ENCODE peak calls at places on chromosomes 4 and X, in seven cellular contexts. I is natural killer cell, N is cardiac fibroblast, G is heart right ventricle, M is lower lobe of right lung, L is endothelial cell of umbilical vein, S is GM20000. V is an unnamed sample.

GRCh38 chrX:51148848-51149247 is 183.8 kb upstream of the NUDT10 start:
- DNase-seq in M (no peak), I (no peak), G (no peak), L (no peak), S (no peak), N (peak; percentile 1), V (no peak)

GRCh38 chr4:153785830-153786721 is 2.8 kb downstream of the SFRP2 start:
- DNase-seq in L (peak; percentile 20), N (peak; percentile 64), G (no peak), M (no peak), S (no peak), I (no peak), V (no peak)

GRCh38 chr4:99861120-99861905 is 32.9 kb downstream of the LAMTOR3 start:
- DNase-seq in I (no peak), M (no peak), L (no peak), N (no peak), S (no peak), G (no peak), V (no peak)

GRCh38 chr4:766559-767283 is 59.2 kb downstream of the CPLX1 start:
- DNase-seq in L (no peak), S (no peak), N (no peak), I (no peak), M (peak; percentile 35), G (no peak), V (no peak)

GRCh38 chr4:83297548-83298260 is 13.1 kb upstream of the COQ2 start:
- DNase-seq in L (no peak), S (no peak), N (no peak), G (no peak), M (no peak), I (no peak), V (no peak)

GRCh38 chr4:76147454-76148141 is 599 bp downstream of the NUP54 start:
- DNase-seq in L (peak; percentile 77), M (peak; percentile 72), G (peak; percentile 22), S (peak; percentile 56), I (no peak), N (peak; percentile 81), V (peak; percentile 30)

GRCh38 chr4:141153751-141154510 is 20.7 kb upstream of the RNF150 start:
- DNase-seq in G (peak; percentile 17), N (peak; percentile 33), I (no peak), S (no peak), M (no peak), L (no peak), V (no peak)

GRCh38 chr4:40969499-40969898 is 219.7 kb downstream of the NSUN7 start:
- DNase-seq in G (no peak), L (no peak), M (no peak), I (no peak), S (no peak), N (no peak), V (no peak)

GRCh38 chrX:13010546-13010945 is 33.9 kb downstream of the FAM9C start:
- DNase-seq in I (no peak), G (no peak), S (no peak), L (no peak), N (no peak), M (no peak), V (no peak)

GRCh38 chr4:150389896-150390530 is 191.9 kb upstream of the MAB21L2 start:
- DNase-seq in I (no peak), S (no peak), G (no peak), N (no peak), M (no peak), L (no peak), V (no peak)

GRCh38 chr4:74932832-74933561 is at the start of gene PARM1:
- DNase-seq in S (peak; percentile 87), L (peak; percentile 79), M (peak; percentile 92), N (peak; percentile 80), G (peak; percentile 90), I (no peak), V (peak; percentile 90)

GRCh38 chrX:67545772-67546495 is 2.1 kb downstream of the AR start:
- DNase-seq in L (peak; percentile 41), M (peak; percentile 48), I (no peak), G (peak; percentile 11), N (no peak), S (no peak), V (peak; percentile 44)

GRCh38 chr4:14091966-14092365 is 464.4 kb upstream of the BOD1L1 start:
- DNase-seq in I (no peak), L (no peak), G (no peak), S (no peak), N (peak; percentile 60), M (no peak), V (no peak)

GRCh38 chrX:9147631-9148189 is 113.8 kb upstream of the FAM9B start:
- DNase-seq in S (no peak), I (no peak), M (no peak), N (no peak), L (peak; percentile 7), G (no peak), V (no peak)

GRCh38 chrX:97027384-97027922 is 143.7 kb downstream of the RPA4 start:
- DNase-seq in G (no peak), S (no peak), I (no peak), L (no peak), N (no peak), M (no peak), V (no peak)

GRCh38 chr4:21097026-21097425 is 396.8 kb downstream of the PACRGL start:
- DNase-seq in M (no peak), N (no peak), S (no peak), L (peak; percentile 78), G (no peak), I (no peak), V (no peak)

GRCh38 chr4:168498259-168498658 is 1.4 kb downstream of the PALLD start:
- DNase-seq in I (no peak), M (no peak), L (no peak), G (no peak), N (no peak), S (no peak), V (no peak)

GRCh38 chr4:54386270-54386669 is 157.2 kb downstream of the PDGFRA start:
- DNase-seq in I (no peak), L (no peak), G (no peak), S (no peak), M (no peak), N (no peak), V (no peak)

GRCh38 chr4:150875367-150875766 is 139.7 kb downstream of the LRBA start:
- DNase-seq in I (no peak), N (no peak), L (no peak), S (no peak), G (no peak), M (no peak), V (no peak)

GRCh38 chr4:175309041-175309440 is 390.9 kb downstream of the ADAM29 start:
- DNase-seq in N (peak; percentile 34), L (no peak), G (no peak), S (no peak), M (no peak), I (no peak), V (no peak)

GRCh38 chr4:140125374-140125773 is 28.6 kb downstream of the MAML3 start:
- DNase-seq in N (peak; percentile 6), M (no peak), I (no peak), L (no peak), G (no peak), S (no peak), V (no peak)

GRCh38 chr4:15677507-15677988 is 4.1 kb upstream of the FAM200B start:
- DNase-seq in M (no peak), I (no peak), N (peak; percentile 64), G (no peak), S (no peak), L (peak; percentile 43), V (no peak)

GRCh38 chr4:47368211-47368610 is 95.3 kb downstream of the COMMD8 start:
- DNase-seq in N (no peak), L (no peak), I (no peak), S (no peak), G (no peak), M (no peak), V (no peak)

GRCh38 chr4:103375278-103375677 is 177.1 kb upstream of the CENPE start:
- DNase-seq in L (peak; percentile 11), M (no peak), I (no peak), N (peak; percentile 71), S (no peak), G (no peak), V (no peak)

GRCh38 chr4:75995727-75996126 is 5.0 kb upstream of the SDAD1 start:
- DNase-seq in M (no peak), L (peak; percentile 40), N (peak; percentile 72), S (peak; percentile 48), I (no peak), G (no peak), V (no peak)

DNA sequence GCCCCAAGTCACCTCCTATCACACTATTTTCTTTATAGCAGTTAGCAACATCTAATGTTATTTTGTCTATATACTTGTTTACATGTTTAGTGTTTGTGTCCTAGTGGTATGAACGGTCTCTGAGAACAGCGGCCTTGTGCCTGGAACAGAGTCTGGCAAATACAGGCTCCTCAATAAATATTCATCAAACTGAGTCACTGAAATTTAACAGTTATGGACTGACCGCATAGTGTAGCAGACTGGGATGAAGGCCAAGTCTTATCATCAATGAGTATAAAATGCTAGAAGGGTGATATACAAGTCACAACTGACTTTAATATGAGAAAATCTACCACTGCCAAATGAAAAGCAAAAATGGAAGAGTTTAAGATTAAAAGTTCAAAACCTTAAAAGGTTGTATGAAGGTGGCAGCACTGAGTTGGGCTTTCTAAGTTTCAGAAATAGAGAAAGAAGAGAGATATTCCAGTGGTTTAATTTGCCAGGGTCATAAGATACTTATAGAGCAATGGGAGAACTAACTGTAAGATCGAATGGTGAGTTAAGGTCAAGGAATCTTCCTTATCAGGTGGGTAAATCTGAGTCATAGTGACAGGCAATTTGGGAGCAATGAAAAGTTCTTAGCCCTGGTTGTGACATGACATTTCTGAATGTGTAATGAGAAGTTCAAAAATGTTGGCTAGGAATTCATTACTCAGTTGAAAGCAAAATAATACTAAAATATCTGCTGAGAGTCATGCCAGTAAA is 34.9 kb downstream of the ELOVL6 start:
- DNase-seq in S (no peak), I (no peak), M (no peak), G (no peak), L (no peak), N (peak; percentile 86), V (no peak)
- TF ChIP-seq CTCF in S (no peak), I (no peak), M (no peak), G (no peak), L (no peak), N (peak; percentile 21), V (no peak)

GRCh38 chrX:109632906-109633504 is 8.0 kb upstream of the KCNE5 start:
- DNase-seq in S (peak; percentile 15), M (no peak), I (no peak), L (peak; percentile 28), N (peak; percentile 42), G (no peak), V (no peak)
- TF ChIP-seq CTCF in S (no peak), M (peak; percentile 32), I (peak; percentile 51), L (peak; percentile 37), N (peak; percentile 33), G (peak; percentile 42), V (peak; percentile 50)

GRCh38 chr4:17817027-17817426 is 6.2 kb downstream of the NCAPG start:
- DNase-seq in S (peak; percentile 33), L (peak; percentile 75), M (no peak), G (no peak), N (peak; percentile 84), I (no peak), V (no peak)
- TF ChIP-seq CTCF in S (peak; percentile 37), L (peak; percentile 33), M (peak; percentile 51), G (peak; percentile 59), N (peak; percentile 51), I (peak; percentile 39), V (peak; percentile 72)

DNA sequence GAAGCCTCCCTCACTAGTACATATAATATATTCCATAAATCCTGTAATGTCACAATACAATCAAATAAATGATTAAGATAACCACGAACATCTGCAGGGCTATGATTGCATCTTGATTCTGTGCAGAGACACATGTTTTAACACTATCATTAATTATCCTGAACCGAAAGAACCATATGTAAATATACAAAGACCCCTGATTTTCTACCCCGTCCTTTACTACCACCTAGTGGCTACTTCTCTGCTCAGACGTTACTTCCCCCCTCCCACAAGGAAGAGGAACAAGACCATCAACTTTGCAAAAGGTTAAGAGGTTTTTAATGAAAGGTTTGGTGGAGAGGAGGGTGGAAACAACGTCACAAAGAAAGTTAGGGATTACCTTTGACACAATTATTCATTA is 134.0 kb downstream of the COL4A6 start:
- DNase-seq in S (peak; percentile 1), I (no peak), M (no peak), G (no peak), N (peak; percentile 22), L (peak; percentile 30), V (no peak)
- TF ChIP-seq CTCF in S (no peak), I (no peak), M (no peak), G (peak; percentile 41), N (peak; percentile 40), L (peak; percentile 26), V (no peak)

V was measured in dorsolateral prefrontal cortex.